ENCODE peak calls at places on chromosomes 6 and 20, in five cellular contexts. U, O, A, Y and V are unnamed samples. For H3K4me1, the result is how much of the 10 kb centered on the place peaks cover.

GRCh38 chr6:163149535-163149848 is 265.0 kb upstream of the QKI start:
- DNase-seq in U (no peak), Y (no peak), A (no peak), O (no peak), V (no peak)

GRCh38 chr6:62045502-62045901 is 240.5 kb downstream of the KHDRBS2 start:
- DNase-seq in Y (no peak), U (no peak), A (no peak), O (no peak), V (no peak)

GRCh38 chr6:33904050-33904827 is 100.4 kb upstream of the MLN start:
- DNase-seq in O (no peak), Y (no peak), U (peak), A (peak), V (no peak)

GRCh38 chr6:119348308-119349040 is 1.1 kb downstream of the MAN1A1 start:
- DNase-seq in U (peak), Y (peak), O (peak), A (peak), V (no peak)

GRCh38 chr6:150245148-150245547 is 102.3 kb downstream of the PPP1R14C start:
- DNase-seq in U (no peak), Y (no peak), A (no peak), O (no peak), V (no peak)

GRCh38 chr6:132964101-132964867 is 149.9 kb downstream of the RPS12 start:
- DNase-seq in U (no peak), A (peak), O (no peak), Y (no peak), V (no peak)

GRCh38 chr20:50163570-50164317 is 10.2 kb upstream of the PEDS1 start:
- DNase-seq in A (no peak), Y (no peak), U (no peak), O (no peak), V (peak)

GRCh38 chr6:113701552-113702254 is 155.4 kb upstream of the MARCKS start:
- DNase-seq in O (no peak), A (no peak), U (no peak), Y (no peak), V (peak)

GRCh38 chr6:16930432-16930831 is 169.2 kb upstream of the ATXN1 start:
- DNase-seq in U (no peak), A (no peak), O (no peak), Y (no peak), V (no peak)

GRCh38 chr6:53496797-53497196 is 48.1 kb downstream of the GCLC start:
- DNase-seq in U (no peak), A (no peak), Y (no peak), O (no peak), V (no peak)

GRCh38 chr6:79946242-79946641 is 1.1 kb downstream of the ELOVL4 start:
- DNase-seq in A (no peak), O (no peak), Y (no peak), U (no peak), V (no peak)

GRCh38 chr20:29497261-29497671 is 1760.2 kb upstream of the DEFB115 start:
- DNase-seq in O (peak), A (peak), U (no peak), Y (no peak), V (peak)

GRCh38 chr6:32152414-32153251 is 894 bp upstream of the PRRT1 start:
- DNase-seq in O (peak), Y (peak), A (peak), U (peak), V (no peak)

GRCh38 chr6:28673800-28674671 is 148.4 kb downstream of the GPX5 start:
- DNase-seq in Y (no peak), U (no peak), O (peak), A (no peak), V (no peak)

GRCh38 chr20:59403261-59403961 is 103.0 kb downstream of the EDN3 start:
- DNase-seq in O (peak), Y (peak), U (peak), A (peak), V (no peak)

GRCh38 chr6:4543596-4543995 is 232.6 kb upstream of the CDYL start:
- DNase-seq in U (no peak), O (no peak), Y (no peak), A (no peak), V (no peak)

GRCh38 chr6:53673138-53673801 is 7.7 kb upstream of the KLHL31 start:
- DNase-seq in U (peak), Y (no peak), O (no peak), A (no peak), V (no peak)

GRCh38 chr6:99416892-99417767 is 8.0 kb downstream of the PNISR start:
- DNase-seq in Y (no peak), O (no peak), U (no peak), A (no peak), V (no peak)

GRCh38 chr6:43669922-43670622 is 17.5 kb downstream of the MRPS18A start:
- DNase-seq in U (no peak), Y (no peak), A (peak), O (no peak), V (no peak)

GRCh38 chr6:31887173-31887572 is 8.4 kb upstream of the SLC44A4 start:
- DNase-seq in U (no peak), O (no peak), A (no peak), Y (no peak), V (no peak)

GRCh38 chr6:97658090-97658489 is 375.1 kb upstream of the MMS22L start:
- DNase-seq in A (no peak), O (no peak), U (no peak), Y (no peak), V (no peak)

GRCh38 chr20:53365676-53366075 is 228.0 kb downstream of the ZNF217 start:
- DNase-seq in U (no peak), A (no peak), Y (no peak), O (no peak), V (no peak)

GRCh38 chr6:141164042-141164748 is 968.5 kb upstream of the GJE1 start:
- DNase-seq in Y (peak), O (no peak), U (no peak), A (no peak), V (no peak)

GRCh38 chr6:89492025-89492640 is 59.2 kb downstream of the ANKRD6 start:
- DNase-seq in Y (no peak), A (no peak), U (no peak), O (no peak), V (no peak)

GRCh38 chr20:38270869-38271608 is 10.5 kb upstream of the KIAA1755 start:
- DNase-seq in A (no peak), O (peak), U (no peak), Y (no peak), V (no peak)

GRCh38 chr20:24662756-24663399 is 193.4 kb downstream of the SYNDIG1 start:
- DNase-seq in A (no peak), O (no peak), U (no peak), Y (no peak), V (no peak)

GRCh38 chr6:133132092-133132491 is 109.1 kb upstream of the EYA4 start:
- DNase-seq in Y (no peak), U (no peak), O (no peak), A (no peak), V (no peak)

GRCh38 chr6:93822434-93823265 is 403.3 kb upstream of the EPHA7 start:
- DNase-seq in A (no peak), U (no peak), O (no peak), Y (no peak), V (no peak)

GRCh38 chr6:125558907-125559306 is 190.5 kb upstream of the HEY2 start:
- DNase-seq in Y (no peak), A (no peak), U (no peak), O (no peak), V (no peak)

GRCh38 chr20:9590189-9590588 is 75.8 kb downstream of the LAMP5 start:
- DNase-seq in A (no peak), U (no peak), Y (peak), O (no peak), V (no peak)

GRCh38 chr20:57678340-57678739 is 31.5 kb downstream of the PMEPA1 start:
- DNase-seq in U (no peak), Y (no peak), O (no peak), A (no peak), V (no peak)

GRCh38 chr6:88251261-88251660 is 85.1 kb upstream of the CNR1 start:
- DNase-seq in Y (no peak), U (no peak), A (no peak), O (no peak), V (no peak)

GRCh38 chr6:117829594-117830319 is 77.3 kb upstream of the SLC35F1 start:
- DNase-seq in Y (no peak), O (no peak), A (peak), U (no peak), V (no peak)

GRCh38 chr6:75334266-75335040 is 49.9 kb upstream of the TMEM30A start:
- DNase-seq in U (no peak), A (no peak), Y (no peak), O (no peak), V (no peak)

GRCh38 chr6:7909323-7910276 is 988 bp downstream of the TXNDC5 start:
- DNase-seq in Y (peak), A (peak), U (peak), O (no peak), V (no peak)

GRCh38 chr6:3195695-3196497 is 31.6 kb downstream of the TUBB2B start:
- DNase-seq in A (peak), Y (no peak), U (no peak), O (peak), V (no peak)

GRCh38 chr6:156427345-156427744 is 349.8 kb upstream of the ARID1B start:
- DNase-seq in A (no peak), U (peak), Y (no peak), O (no peak), V (no peak)

GRCh38 chr6:69871107-69871506 is 4.8 kb downstream of the COL19A1 start:
- DNase-seq in A (no peak), Y (no peak), O (no peak), U (no peak), V (no peak)

GRCh38 chr20:11813106-11813890 is 104.4 kb upstream of the BTBD3 start:
- DNase-seq in O (no peak), A (no peak), U (no peak), Y (no peak), V (no peak)

GRCh38 chr20:4719190-4719589 is 2.5 kb upstream of the PRND start:
- DNase-seq in O (no peak), U (no peak), Y (no peak), A (no peak), V (no peak)
- H3K4me1 ChIP-seq in O (under half), U (under half), Y (under half), A (under half), V (under half)

DNA sequence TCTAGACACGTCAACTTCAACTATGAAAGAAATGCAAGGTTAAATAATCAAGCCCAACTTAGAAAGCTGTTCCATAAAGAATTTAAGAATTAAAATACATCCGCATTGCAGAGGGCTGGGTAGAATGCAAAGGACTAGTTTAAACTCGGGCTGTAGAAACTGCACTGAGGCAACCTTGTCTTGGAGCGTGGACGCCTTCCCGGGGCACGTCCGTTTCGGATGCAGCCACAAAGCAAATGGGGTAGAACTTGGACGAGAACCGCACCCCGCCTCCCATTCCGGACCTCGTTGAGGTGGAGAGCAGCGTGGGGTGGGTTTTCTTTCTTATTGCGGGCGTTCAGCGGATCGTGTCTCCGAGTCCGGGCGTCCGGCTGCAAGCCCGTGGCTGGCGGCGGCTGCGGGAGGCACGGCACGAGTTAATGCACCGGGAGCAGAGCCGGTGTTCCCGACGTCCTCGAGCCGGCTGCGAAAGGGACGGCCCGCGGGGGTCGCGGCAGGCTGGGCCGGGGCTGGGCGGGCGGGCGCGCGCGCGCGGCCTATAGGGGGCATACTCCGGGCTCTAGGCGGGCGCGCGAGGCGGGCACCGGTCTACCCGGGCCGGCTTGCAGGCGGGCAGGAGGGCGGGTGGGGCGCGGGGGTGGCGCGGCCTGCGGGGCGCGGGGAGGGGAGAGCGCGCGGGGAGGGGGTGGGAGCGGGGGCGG is 2.0 kb downstream of the JARID2 start:
- DNase-seq in A (peak), O (peak), Y (peak), U (peak), V (no peak)
- TF ChIP-seq POLR2A in A (peak), O (no peak), Y (no peak), U (no peak), V (no peak)

GRCh38 chr6:170289108-170289931 is 1.6 kb downstream of the DLL1 start:
- DNase-seq in A (no peak), O (peak), U (peak), Y (no peak), V (no peak)
- H3K4me3 ChIP-seq in A (no peak), O (peak), U (peak), Y (peak), V (peak)

GRCh38 chr6:67045076-67045475 is 1338.0 kb upstream of the EYS start:
- DNase-seq in U (no peak), Y (no peak), O (no peak), A (no peak), V (no peak)

DNA sequence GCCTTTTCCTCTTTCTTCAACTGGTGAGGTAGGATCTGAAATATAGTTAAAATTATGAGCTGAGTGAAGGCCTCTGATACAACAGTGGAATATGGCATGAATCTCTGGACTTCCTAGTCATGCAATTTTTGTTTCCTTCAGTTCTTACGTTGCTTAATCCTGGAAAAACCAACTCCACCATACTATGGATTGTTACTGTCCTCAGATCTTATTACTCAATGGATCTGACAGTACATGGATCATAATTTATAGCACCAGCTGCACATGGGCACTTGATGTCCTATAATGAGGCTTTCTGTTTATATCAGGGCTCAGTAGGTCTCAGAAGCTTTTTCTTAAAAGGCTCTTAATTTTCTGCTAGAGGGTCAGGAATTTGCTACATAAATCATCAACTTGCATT is 1341.0 kb upstream of the EYS start:
- DNase-seq in U (no peak), A (no peak), O (no peak), Y (no peak), V (no peak)
- H3K4me1 ChIP-seq in U (under half), A (under half), O (under half), Y (under half), V (under half)

GRCh38 chr20:63628246-63628975 is 1.5 kb upstream of the GMEB2 start:
- DNase-seq in O (peak), U (peak), A (peak), Y (peak), V (no peak)
- TF ChIP-seq POLR2A in O (no peak), U (no peak), A (peak), Y (no peak), V (no peak)